ENCODE peak calls at places on chromosomes 16 and 17, in five cellular contexts. One of them, this sample, is unnamed.

GRCh38 chr17:1839516-1839915 is 9.7 kb downstream of the RPA1 start:
- DNase-seq in Panc1: no peak
- DNase-seq in SJSA1: no peak
- DNase-seq in mesendoderm: no peak
- DNase-seq in CD8-positive, alpha-beta T cell: no peak
- DNase-seq in this sample: no peak

GRCh38 chr17:40536731-40537171 is 28.5 kb downstream of the CCR7 start:
- DNase-seq in Panc1: no peak
- DNase-seq in SJSA1: no peak
- DNase-seq in mesendoderm: no peak
- DNase-seq in CD8-positive, alpha-beta T cell: no peak
- DNase-seq in this sample: no peak

GRCh38 chr16:56591377-56592060 is 2.2 kb downstream of the MT3 start:
- DNase-seq in Panc1: no peak
- DNase-seq in SJSA1: no peak
- DNase-seq in mesendoderm: no peak
- DNase-seq in CD8-positive, alpha-beta T cell: no peak
- DNase-seq in this sample: no peak

GRCh38 chr17:8056976-8057625 is 18.2 kb downstream of the ALOX15B start:
- DNase-seq in Panc1: no peak
- DNase-seq in SJSA1: no peak
- DNase-seq in mesendoderm: no peak
- DNase-seq in CD8-positive, alpha-beta T cell: no peak
- DNase-seq in this sample: no peak

GRCh38 chr17:64037802-64038201 is 17.4 kb upstream of the ICAM2 start:
- DNase-seq in Panc1: no peak
- DNase-seq in SJSA1: no peak
- DNase-seq in mesendoderm: no peak
- DNase-seq in CD8-positive, alpha-beta T cell: no peak
- DNase-seq in this sample: no peak

GRCh38 chr17:55454906-55455474 is 33.4 kb upstream of the MMD start:
- DNase-seq in Panc1: peak; percentile 28
- DNase-seq in SJSA1: peak; percentile 66
- DNase-seq in mesendoderm: no peak
- DNase-seq in CD8-positive, alpha-beta T cell: no peak
- DNase-seq in this sample: no peak

GRCh38 chr17:8156174-8156992 is 4.2 kb upstream of the PER1 start:
- DNase-seq in Panc1: peak; percentile 99
- DNase-seq in SJSA1: peak; percentile 100
- DNase-seq in mesendoderm: peak; percentile 100
- DNase-seq in CD8-positive, alpha-beta T cell: peak; percentile 100
- DNase-seq in this sample: peak; percentile 97

GRCh38 chr17:63477471-63478440 is 895 bp downstream of the ACE start:
- DNase-seq in Panc1: no peak
- DNase-seq in SJSA1: no peak
- DNase-seq in mesendoderm: peak; percentile 48
- DNase-seq in CD8-positive, alpha-beta T cell: no peak
- DNase-seq in this sample: peak; percentile 28

GRCh38 chr17:27153005-27153404 is 140.9 kb upstream of the WSB1 start:
- DNase-seq in Panc1: no peak
- DNase-seq in SJSA1: no peak
- DNase-seq in mesendoderm: no peak
- DNase-seq in CD8-positive, alpha-beta T cell: no peak
- DNase-seq in this sample: no peak

GRCh38 chr17:82291582-82292250 is 18.2 kb upstream of the CSNK1D start:
- DNase-seq in Panc1: no peak
- DNase-seq in SJSA1: no peak
- DNase-seq in mesendoderm: no peak
- DNase-seq in CD8-positive, alpha-beta T cell: no peak
- DNase-seq in this sample: no peak

GRCh38 chr16:30010817-30011504 is at the start of gene DOC2A:
- DNase-seq in Panc1: no peak
- DNase-seq in SJSA1: no peak
- DNase-seq in mesendoderm: peak; percentile 60
- DNase-seq in CD8-positive, alpha-beta T cell: peak; percentile 26
- DNase-seq in this sample: no peak

GRCh38 chr17:2214047-2214717 is 89.4 kb downstream of the SMG6 start:
- DNase-seq in Panc1: no peak
- DNase-seq in SJSA1: peak; percentile 69
- DNase-seq in mesendoderm: peak; percentile 41
- DNase-seq in CD8-positive, alpha-beta T cell: no peak
- DNase-seq in this sample: no peak

GRCh38 chr17:41972571-41973411 is 6.2 kb downstream of the CNP start:
- DNase-seq in Panc1: no peak
- DNase-seq in SJSA1: no peak
- DNase-seq in mesendoderm: no peak
- DNase-seq in CD8-positive, alpha-beta T cell: no peak
- DNase-seq in this sample: peak; percentile 91

GRCh38 chr17:27551701-27552466 is 79.1 kb upstream of the LGALS9 start:
- DNase-seq in Panc1: no peak
- DNase-seq in SJSA1: no peak
- DNase-seq in mesendoderm: peak; percentile 88
- DNase-seq in CD8-positive, alpha-beta T cell: no peak
- DNase-seq in this sample: no peak

GRCh38 chr17:59107306-59107670 is 608 bp upstream of the TRIM37 start:
- DNase-seq in Panc1: no peak
- DNase-seq in SJSA1: no peak
- DNase-seq in mesendoderm: no peak
- DNase-seq in CD8-positive, alpha-beta T cell: no peak
- DNase-seq in this sample: no peak

GRCh38 chr17:17129466-17129865 is 76.7 kb downstream of the PLD6 start:
- DNase-seq in Panc1: no peak
- DNase-seq in SJSA1: no peak
- DNase-seq in mesendoderm: no peak
- DNase-seq in CD8-positive, alpha-beta T cell: no peak
- DNase-seq in this sample: no peak

GRCh38 chr17:59277031-59277430 is 54.4 kb upstream of the YPEL2 start:
- DNase-seq in Panc1: no peak
- DNase-seq in SJSA1: no peak
- DNase-seq in mesendoderm: no peak
- DNase-seq in CD8-positive, alpha-beta T cell: no peak
- DNase-seq in this sample: no peak

GRCh38 chr17:51741447-51741846 is 417.1 kb downstream of the CA10 start:
- DNase-seq in Panc1: no peak
- DNase-seq in SJSA1: no peak
- DNase-seq in mesendoderm: no peak
- DNase-seq in CD8-positive, alpha-beta T cell: no peak
- DNase-seq in this sample: no peak

GRCh38 chr17:31838641-31839225 is 20.3 kb downstream of the COPRS start:
- DNase-seq in Panc1: no peak
- DNase-seq in SJSA1: no peak
- DNase-seq in mesendoderm: no peak
- DNase-seq in CD8-positive, alpha-beta T cell: no peak
- DNase-seq in this sample: no peak

GRCh38 chr17:71900830-71901229 is 220.0 kb upstream of the SOX9 start:
- DNase-seq in Panc1: peak; percentile 33
- DNase-seq in SJSA1: no peak
- DNase-seq in mesendoderm: no peak
- DNase-seq in CD8-positive, alpha-beta T cell: no peak
- DNase-seq in this sample: no peak

GRCh38 chr16:82062645-82063058 is 27.6 kb downstream of the HSD17B2 start:
- DNase-seq in Panc1: no peak
- DNase-seq in SJSA1: no peak
- DNase-seq in mesendoderm: no peak
- DNase-seq in CD8-positive, alpha-beta T cell: no peak
- DNase-seq in this sample: no peak

GRCh38 chr17:70067104-70067503 is 7.9 kb upstream of the KCNJ16 start:
- DNase-seq in Panc1: no peak
- DNase-seq in SJSA1: no peak
- DNase-seq in mesendoderm: no peak
- DNase-seq in CD8-positive, alpha-beta T cell: no peak
- DNase-seq in this sample: no peak

GRCh38 chr17:68656666-68657065 is 55.5 kb upstream of the FAM20A start:
- DNase-seq in Panc1: no peak
- DNase-seq in SJSA1: no peak
- DNase-seq in mesendoderm: no peak
- DNase-seq in CD8-positive, alpha-beta T cell: no peak
- DNase-seq in this sample: peak; percentile 61

GRCh38 chr17:63096426-63096825 is 130.4 kb downstream of the TANC2 start:
- DNase-seq in Panc1: no peak
- DNase-seq in SJSA1: no peak
- DNase-seq in mesendoderm: no peak
- DNase-seq in CD8-positive, alpha-beta T cell: no peak
- DNase-seq in this sample: no peak

GRCh38 chr17:48470388-48471034 is 40.5 kb upstream of the SKAP1 start:
- DNase-seq in Panc1: no peak
- DNase-seq in SJSA1: no peak
- DNase-seq in mesendoderm: peak; percentile 39
- DNase-seq in CD8-positive, alpha-beta T cell: no peak
- DNase-seq in this sample: peak; percentile 13

GRCh38 chr16:89009343-89010209 is 32.6 kb upstream of the CBFA2T3 start:
- DNase-seq in Panc1: no peak
- DNase-seq in SJSA1: no peak
- DNase-seq in mesendoderm: peak; percentile 47
- DNase-seq in CD8-positive, alpha-beta T cell: peak; percentile 31
- DNase-seq in this sample: peak; percentile 29

GRCh38 chr16:89006036-89006752 is 29.2 kb upstream of the CBFA2T3 start:
- DNase-seq in Panc1: no peak
- DNase-seq in SJSA1: no peak
- DNase-seq in mesendoderm: no peak
- DNase-seq in CD8-positive, alpha-beta T cell: no peak
- DNase-seq in this sample: no peak

GRCh38 chr16:89005201-89006035 is 28.4 kb upstream of the CBFA2T3 start:
- DNase-seq in Panc1: no peak
- DNase-seq in SJSA1: no peak
- DNase-seq in mesendoderm: no peak
- DNase-seq in CD8-positive, alpha-beta T cell: no peak
- DNase-seq in this sample: no peak

GRCh38 chr16:89010210-89010925 is 33.4 kb upstream of the CBFA2T3 start:
- DNase-seq in Panc1: no peak
- DNase-seq in SJSA1: no peak
- DNase-seq in mesendoderm: no peak
- DNase-seq in CD8-positive, alpha-beta T cell: no peak
- DNase-seq in this sample: no peak

DNA sequence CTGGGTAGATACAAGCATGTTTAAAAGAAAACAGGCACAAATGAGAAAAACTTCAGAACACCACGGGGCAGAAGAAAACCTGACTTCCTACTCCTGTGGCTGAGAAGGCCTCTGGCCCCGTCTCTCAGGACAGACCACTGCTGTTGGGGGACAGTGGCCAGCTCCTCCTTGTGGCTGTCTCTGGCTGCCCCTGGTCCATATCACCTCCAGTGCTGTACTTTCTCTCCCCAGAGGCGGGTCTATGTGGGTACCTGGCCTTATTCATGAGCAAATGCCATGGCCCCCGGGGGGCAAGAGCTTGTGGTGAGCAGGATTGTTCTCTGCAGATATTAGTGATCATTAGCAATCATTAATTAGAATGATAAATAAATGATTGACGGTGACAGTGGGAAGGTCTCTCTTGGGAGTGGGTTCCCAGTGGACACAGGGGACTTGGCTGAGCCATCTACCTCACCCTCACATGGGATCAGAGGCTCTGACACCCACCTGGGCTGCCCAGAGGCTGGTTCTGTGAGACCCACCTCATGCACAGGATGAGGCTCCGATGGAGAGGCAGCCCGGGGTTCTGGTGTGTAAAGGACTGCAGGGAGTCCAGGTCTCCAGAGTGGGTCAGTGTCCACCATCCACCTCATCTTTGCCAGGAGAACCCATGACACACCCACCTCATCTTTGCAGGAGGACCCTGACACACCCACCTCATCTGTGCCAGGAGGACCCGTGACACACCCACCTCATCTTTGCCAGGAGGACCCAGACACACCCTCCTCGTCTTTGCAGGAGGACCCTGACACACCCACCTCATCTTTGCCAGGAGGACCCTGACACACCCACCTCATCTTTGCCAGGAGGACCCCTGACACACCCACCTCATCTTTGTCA is 30.6 kb upstream of the CBFA2T3 start:
- DNase-seq in Panc1: no peak
- DNase-seq in SJSA1: no peak
- DNase-seq in mesendoderm: no peak
- DNase-seq in CD8-positive, alpha-beta T cell: no peak
- DNase-seq in this sample: no peak
- H3K27me3 ChIP-seq in Panc1: no peaks in the 10 kb centered on the region
- H3K27me3 ChIP-seq in SJSA1: peaks cover 12% of the 10 kb centered on the region
- H3K27me3 ChIP-seq in mesendoderm: no peaks in the 10 kb centered on the region
- H3K27me3 ChIP-seq in CD8-positive, alpha-beta T cell: peaks cover 16% of the 10 kb centered on the region
- H3K27me3 ChIP-seq in this sample: no peaks in the 10 kb centered on the region

GRCh38 chr16:75763250-75763649 is 37.0 kb upstream of the CPHXL start:
- DNase-seq in Panc1: no peak
- DNase-seq in SJSA1: no peak
- DNase-seq in mesendoderm: no peak
- DNase-seq in CD8-positive, alpha-beta T cell: no peak
- DNase-seq in this sample: no peak
- H3K27me3 ChIP-seq in Panc1: peaks cover 2% of the 10 kb centered on the region
- H3K27me3 ChIP-seq in SJSA1: no peaks in the 10 kb centered on the region
- H3K27me3 ChIP-seq in mesendoderm: no peaks in the 10 kb centered on the region
- H3K27me3 ChIP-seq in CD8-positive, alpha-beta T cell: no peaks in the 10 kb centered on the region
- H3K27me3 ChIP-seq in this sample: no peaks in the 10 kb centered on the region

DNA sequence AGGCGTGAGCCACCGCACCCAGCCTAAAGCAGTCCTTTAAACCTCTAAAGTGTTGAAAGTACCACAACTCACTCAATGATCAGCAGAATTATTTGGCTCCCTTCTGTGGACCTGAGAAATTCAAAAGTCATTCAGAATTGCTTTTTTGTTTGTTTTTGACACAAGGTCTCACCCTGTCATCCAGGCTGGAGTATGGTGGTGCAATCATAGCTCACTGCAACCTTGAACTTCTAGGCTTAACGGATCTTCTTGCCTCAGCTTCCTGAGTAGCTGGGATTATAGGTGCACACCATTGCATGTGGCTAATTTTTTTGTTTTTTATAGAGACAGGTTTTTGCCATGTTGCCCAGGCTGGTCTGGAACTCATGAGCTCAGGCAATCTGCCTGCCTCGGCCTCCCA is 44.3 kb downstream of the TRAF4 start:
- DNase-seq in Panc1: no peak
- DNase-seq in SJSA1: no peak
- DNase-seq in mesendoderm: no peak
- DNase-seq in CD8-positive, alpha-beta T cell: no peak
- DNase-seq in this sample: no peak
- H3K27me3 ChIP-seq in Panc1: no peaks in the 10 kb centered on the region
- H3K27me3 ChIP-seq in SJSA1: no peaks in the 10 kb centered on the region
- H3K27me3 ChIP-seq in mesendoderm: no peaks in the 10 kb centered on the region
- H3K27me3 ChIP-seq in CD8-positive, alpha-beta T cell: no peaks in the 10 kb centered on the region
- H3K27me3 ChIP-seq in this sample: no peaks in the 10 kb centered on the region

DNA sequence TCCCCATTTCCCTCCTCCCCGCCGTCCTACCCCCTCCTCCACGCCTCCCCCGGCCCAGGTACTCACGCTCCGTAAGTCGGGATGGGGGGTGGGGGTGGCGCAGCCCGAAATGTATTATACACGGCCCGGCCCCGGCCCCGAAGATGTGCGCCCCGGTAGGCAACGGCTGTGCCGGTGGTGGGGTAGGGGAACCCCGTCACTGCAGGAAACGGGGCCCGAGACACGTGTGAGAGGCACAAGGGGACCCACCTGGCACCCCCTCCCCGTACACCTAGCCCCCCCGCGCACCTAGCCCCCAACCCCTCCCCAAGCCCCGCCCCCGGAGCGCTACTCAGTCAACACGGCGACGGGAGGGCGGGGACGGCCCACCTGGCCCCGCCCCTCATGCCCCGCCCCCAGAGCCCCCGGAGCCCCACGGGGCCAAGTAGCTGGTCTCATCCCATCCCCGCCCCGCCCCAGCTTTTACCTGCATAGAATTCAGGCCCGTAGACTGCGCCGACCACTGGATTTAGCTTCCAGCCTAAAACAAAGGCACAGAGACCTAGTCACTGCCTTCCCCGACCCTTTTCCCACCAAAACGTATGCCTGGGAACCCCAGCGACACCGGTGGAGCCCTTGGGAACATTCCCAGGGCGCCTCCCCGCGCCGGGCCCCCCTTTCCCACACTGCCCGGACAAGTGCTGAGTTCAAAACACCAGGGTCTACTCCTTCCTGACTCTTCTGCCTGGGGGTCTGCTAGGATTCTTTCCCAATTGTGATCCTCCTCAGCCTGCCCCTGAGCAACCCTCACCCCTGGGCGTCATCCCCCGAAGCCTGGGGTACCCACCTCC is 22.8 kb downstream of the ENGASE start:
- DNase-seq in Panc1: no peak
- DNase-seq in SJSA1: no peak
- DNase-seq in mesendoderm: no peak
- DNase-seq in CD8-positive, alpha-beta T cell: no peak
- DNase-seq in this sample: no peak
- H3K27me3 ChIP-seq in Panc1: peaks cover 4% of the 10 kb centered on the region
- H3K27me3 ChIP-seq in SJSA1: peaks cover 93% of the 10 kb centered on the region
- H3K27me3 ChIP-seq in mesendoderm: no peaks in the 10 kb centered on the region
- H3K27me3 ChIP-seq in CD8-positive, alpha-beta T cell: no peaks in the 10 kb centered on the region
- H3K27me3 ChIP-seq in this sample: peaks cover 33% of the 10 kb centered on the region